ENCODE peak calls at places on chromosomes 11 and 22, in four cellular contexts. A, S, H and G are unnamed samples.

GRCh38 chr22:38114484-38115398 is 4.3 kb upstream of the BAIAP2L2 start:
- DNase-seq in S (peak), A (peak), H (peak), G (no peak)

GRCh38 chr11:119297938-119298337 is 19.0 kb downstream of the MCAM start:
- DNase-seq in S (no peak), A (no peak), H (no peak), G (no peak)

GRCh38 chr11:35943761-35944502 is at the start of gene LDLRAD3:
- DNase-seq in H (peak), S (peak), A (peak), G (no peak)

GRCh38 chr11:68057807-68058206 is 19.0 kb downstream of the TCIRG1 start:
- DNase-seq in S (no peak), A (no peak), H (no peak), G (no peak)

GRCh38 chr22:46057762-46058420 is 80.9 kb upstream of the WNT7B start:
- DNase-seq in S (peak), H (no peak), A (no peak), G (peak)

GRCh38 chr22:43882122-43882767 is 9.6 kb downstream of the PNPLA5 start:
- DNase-seq in S (no peak), A (no peak), H (no peak), G (no peak)

GRCh38 chr22:36277482-36278291 is 24.8 kb downstream of the APOL1 start:
- DNase-seq in H (peak), S (peak), A (peak), G (no peak)

GRCh38 chr11:13685461-13686108 is 17.1 kb downstream of the FAR1 start:
- DNase-seq in H (peak), S (no peak), A (no peak), G (no peak)

GRCh38 chr22:17436382-17436951 is 67.2 kb downstream of the CECR2 start:
- DNase-seq in A (no peak), H (no peak), S (no peak), G (no peak)

GRCh38 chr11:19829109-19829790 is 116.6 kb downstream of the NAV2 start:
- DNase-seq in A (no peak), S (no peak), H (no peak), G (no peak)

GRCh38 chr11:78127408-78127807 is 12.0 kb downstream of the ALG8 start:
- DNase-seq in H (no peak), S (no peak), A (no peak), G (no peak)

GRCh38 chr22:35582861-35583670 is 34.1 kb downstream of the MB start:
- DNase-seq in A (peak), S (peak), H (peak), G (peak)

GRCh38 chr11:94910281-94910680 is 63.1 kb downstream of the CWC15 start:
- DNase-seq in S (no peak), H (no peak), A (no peak), G (no peak)

GRCh38 chr11:106156290-106156937 is 79.0 kb downstream of the AASDHPPT start:
- DNase-seq in A (peak), H (peak), S (peak), G (peak)

GRCh38 chr11:44096360-44097188 is 1.1 kb downstream of the EXT2 start:
- DNase-seq in H (peak), A (no peak), S (no peak), G (no peak)

GRCh38 chr11:76385903-76386302 is 4.8 kb downstream of the GVQW3 start:
- DNase-seq in S (no peak), H (no peak), A (peak), G (no peak)

GRCh38 chr11:29333993-29334780 is 682.6 kb downstream of the KCNA4 start:
- DNase-seq in A (peak), H (peak), S (peak), G (peak)

GRCh38 chr11:72930011-72930410 is 115.8 kb downstream of the ATG16L2 start:
- DNase-seq in H (no peak), S (no peak), A (no peak), G (no peak)

GRCh38 chr11:84316866-84317560 is 1030.8 kb upstream of the CCDC90B start:
- DNase-seq in A (no peak), S (no peak), H (no peak), G (no peak)

GRCh38 chr11:9826390-9826789 is 162.5 kb downstream of the SWAP70 start:
- DNase-seq in S (no peak), H (no peak), A (no peak), G (no peak)

GRCh38 chr11:78354741-78355705 is 62.6 kb downstream of the GAB2 start:
- DNase-seq in H (peak), S (peak), A (no peak), G (no peak)

GRCh38 chr22:17443413-17444203 is 74.3 kb downstream of the CECR2 start:
- DNase-seq in S (no peak), H (peak), A (no peak), G (no peak)

GRCh38 chr22:20720692-20721408 is 53.1 kb upstream of the SERPIND1 start:
- DNase-seq in S (no peak), H (no peak), A (no peak), G (no peak)

GRCh38 chr11:100970273-100971164 is 159.1 kb downstream of the PGR start:
- DNase-seq in S (no peak), H (peak), A (no peak), G (no peak)

GRCh38 chr11:6926208-6927029 is at the start of gene ZNF215:
- DNase-seq in A (no peak), H (peak), S (peak), G (no peak)

GRCh38 chr22:45584121-45584570 is 81.5 kb downstream of the FBLN1 start:
- DNase-seq in H (no peak), A (no peak), S (no peak), G (no peak)

GRCh38 chr22:30305519-30305905 is 16.2 kb upstream of the CASTOR1 start:
- DNase-seq in A (no peak), H (peak), S (no peak), G (peak)

DNA sequence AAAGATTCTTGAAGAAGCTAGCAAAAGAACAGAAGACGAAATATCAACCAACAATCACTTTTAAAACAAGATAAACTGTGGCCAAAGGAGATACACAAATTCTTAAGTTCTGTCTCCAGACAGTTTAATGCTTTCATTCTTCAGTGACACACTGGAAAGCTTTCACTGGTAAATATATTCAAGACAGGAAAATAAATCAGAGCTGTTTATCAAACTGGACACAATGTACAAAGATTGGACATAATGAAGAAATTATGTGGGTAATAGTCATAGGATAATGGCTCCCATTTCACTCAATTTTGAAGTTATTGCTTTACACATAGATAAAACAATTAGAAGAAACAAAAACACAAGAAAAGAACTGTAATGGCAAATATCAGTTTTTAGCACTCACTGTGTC is 38.4 kb upstream of the NOX4 start:
- DNase-seq in S (no peak), A (no peak), H (no peak), G (no peak)
- TF ChIP-seq NFIC in S (no peak), A (no peak), H (no peak), G (no peak)

DNA sequence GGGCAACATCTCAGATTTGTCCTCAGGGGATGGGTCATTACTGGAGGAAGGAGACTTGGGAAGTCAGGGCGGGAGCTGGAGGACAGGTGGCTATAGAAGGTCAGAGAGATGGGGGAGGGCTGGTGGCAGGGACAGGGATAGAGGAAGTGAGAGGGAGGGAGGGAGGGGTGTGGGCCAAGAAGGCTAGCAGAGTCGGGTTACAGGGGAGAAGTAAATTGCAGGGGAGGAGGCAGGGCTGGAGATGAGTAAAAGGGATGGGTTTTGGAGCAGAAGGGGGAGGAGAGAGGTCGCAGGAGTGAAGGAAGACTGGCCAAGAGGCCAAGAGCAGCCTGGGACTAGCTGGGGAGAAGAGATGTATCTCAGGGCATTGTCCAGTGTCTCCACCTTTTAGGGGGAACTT is 33.0 kb downstream of the LRRC10B start:
- DNase-seq in H (peak), A (no peak), S (peak), G (no peak)
- TF ChIP-seq REST in H (no peak), A (no peak), S (no peak), G (no peak)

GRCh38 chr22:42301742-42302102 is 31.3 kb upstream of the TCF20 start:
- DNase-seq in S (no peak), H (no peak), A (no peak), G (no peak)

GRCh38 chr22:42301072-42301741 is 30.8 kb upstream of the TCF20 start:
- DNase-seq in S (no peak), A (no peak), H (no peak), G (no peak)

GRCh38 chr22:42303304-42304020 is 33.0 kb upstream of the TCF20 start:
- DNase-seq in H (no peak), A (peak), S (no peak), G (no peak)

GRCh38 chr22:42305967-42306366 is 35.5 kb upstream of the TCF20 start:
- DNase-seq in A (no peak), S (no peak), H (no peak), G (no peak)

GRCh38 chr22:42304021-42304790 is 33.8 kb upstream of the TCF20 start:
- DNase-seq in A (peak), S (no peak), H (no peak), G (no peak)
- TF ChIP-seq NFIC in A (no peak), S (no peak), H (no peak), G (no peak)

DNA sequence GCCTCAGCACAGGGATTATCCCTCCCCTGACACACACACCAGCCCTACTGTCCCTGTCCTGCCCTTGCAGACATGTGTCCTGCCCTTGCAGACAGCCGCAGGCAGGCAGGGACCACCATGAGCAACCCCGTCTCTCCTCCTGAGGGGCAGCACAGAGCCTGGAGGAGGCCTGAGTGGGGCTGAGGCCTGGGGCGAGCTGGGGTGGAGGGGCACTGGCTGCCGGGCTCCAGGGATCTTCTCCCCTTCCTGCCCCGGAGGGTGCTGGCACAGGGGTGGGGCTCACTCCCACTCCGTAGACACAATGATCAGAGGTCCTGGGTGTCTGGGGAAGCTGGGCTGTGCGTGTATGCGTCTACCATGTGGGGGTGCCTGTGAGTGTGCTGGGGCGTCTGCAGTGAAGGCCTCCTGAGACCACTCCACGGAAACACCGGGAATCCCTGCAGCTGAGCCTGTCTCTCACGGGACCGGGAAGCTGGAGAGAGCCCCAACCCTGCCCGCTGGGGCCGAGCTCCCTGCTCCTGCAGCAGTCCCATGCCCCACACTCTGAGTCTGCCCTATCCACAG is 549 bp downstream of the TSPAN32 start:
- DNase-seq in H (peak), S (peak), A (no peak), G (no peak)
- TF ChIP-seq REST in H (no peak), S (no peak), A (no peak), G (no peak)

GRCh38 chr11:1281326-1281973 is 28.0 kb downstream of the TOLLIP start:
- DNase-seq in H (no peak), S (no peak), A (no peak), G (no peak)
- TF ChIP-seq NFIC in H (no peak), S (no peak), A (no peak), G (no peak)